ENCODE peak calls at places on chromosome 12, in seven cellular contexts. One of them, this sample, is unnamed.
A peak's percentile ranks its signal among the peaks of the same experiment; 100 is the strongest.

GRCh38 chr12:12319501-12320322 is 30.3 kb downstream of the MANSC1 start:
- DNase-seq in left ventricle myocardium inferior: no peak
- DNase-seq in amniotic epithelial cell: no peak
- DNase-seq in Peyer's patch: no peak
- DNase-seq in Panc1: no peak
- DNase-seq in GM12864: no peak
- DNase-seq in coronary artery: no peak
- DNase-seq in this sample: no peak

GRCh38 chr12:77161944-77162343 is 96.6 kb upstream of the E2F7 start:
- DNase-seq in Panc1: no peak
- DNase-seq in coronary artery: no peak
- DNase-seq in GM12864: no peak
- DNase-seq in amniotic epithelial cell: no peak
- DNase-seq in left ventricle myocardium inferior: no peak
- DNase-seq in Peyer's patch: no peak
- DNase-seq in this sample: no peak

GRCh38 chr12:29970501-29970900 is 186.8 kb upstream of the TMTC1 start:
- DNase-seq in amniotic epithelial cell: no peak
- DNase-seq in Peyer's patch: no peak
- DNase-seq in coronary artery: no peak
- DNase-seq in left ventricle myocardium inferior: no peak
- DNase-seq in Panc1: no peak
- DNase-seq in GM12864: no peak
- DNase-seq in this sample: no peak

GRCh38 chr12:78034025-78034424 is 203.3 kb downstream of the NAV3 start:
- DNase-seq in amniotic epithelial cell: peak; percentile 90
- DNase-seq in left ventricle myocardium inferior: no peak
- DNase-seq in Peyer's patch: no peak
- DNase-seq in Panc1: no peak
- DNase-seq in GM12864: no peak
- DNase-seq in coronary artery: no peak
- DNase-seq in this sample: no peak

GRCh38 chr12:113673524-113674238 is 202.0 kb upstream of the LHX5 start:
- DNase-seq in Panc1: no peak
- DNase-seq in Peyer's patch: no peak
- DNase-seq in left ventricle myocardium inferior: no peak
- DNase-seq in GM12864: no peak
- DNase-seq in amniotic epithelial cell: no peak
- DNase-seq in coronary artery: no peak
- DNase-seq in this sample: no peak

GRCh38 chr12:64452559-64453329 is 824 bp downstream of the TBK1 start:
- DNase-seq in Panc1: no peak
- DNase-seq in amniotic epithelial cell: peak; percentile 88
- DNase-seq in coronary artery: no peak
- DNase-seq in left ventricle myocardium inferior: no peak
- DNase-seq in Peyer's patch: no peak
- DNase-seq in GM12864: no peak
- DNase-seq in this sample: peak; percentile 63

GRCh38 chr12:56488041-56488955 is at the start of gene GLS2:
- DNase-seq in amniotic epithelial cell: peak; percentile 71
- DNase-seq in left ventricle myocardium inferior: peak; percentile 67
- DNase-seq in Peyer's patch: peak; percentile 77
- DNase-seq in GM12864: peak; percentile 46
- DNase-seq in coronary artery: peak; percentile 83
- DNase-seq in Panc1: peak; percentile 56
- DNase-seq in this sample: no peak

GRCh38 chr12:97680751-97681150 is 218.1 kb downstream of the RMST start:
- DNase-seq in Peyer's patch: no peak
- DNase-seq in left ventricle myocardium inferior: no peak
- DNase-seq in GM12864: no peak
- DNase-seq in amniotic epithelial cell: no peak
- DNase-seq in Panc1: no peak
- DNase-seq in coronary artery: no peak
- DNase-seq in this sample: no peak

GRCh38 chr12:132222096-132222807 is 78.0 kb downstream of the NOC4L start:
- DNase-seq in Peyer's patch: no peak
- DNase-seq in GM12864: no peak
- DNase-seq in Panc1: peak; percentile 7
- DNase-seq in amniotic epithelial cell: peak; percentile 4
- DNase-seq in coronary artery: no peak
- DNase-seq in left ventricle myocardium inferior: no peak
- DNase-seq in this sample: peak; percentile 51

GRCh38 chr12:89490922-89491321 is 33.7 kb downstream of the GALNT4 start:
- DNase-seq in coronary artery: no peak
- DNase-seq in GM12864: no peak
- DNase-seq in left ventricle myocardium inferior: no peak
- DNase-seq in amniotic epithelial cell: no peak
- DNase-seq in Panc1: no peak
- DNase-seq in Peyer's patch: no peak
- DNase-seq in this sample: no peak

GRCh38 chr12:91133871-91134270 is 22.6 kb upstream of the LUM start:
- DNase-seq in Peyer's patch: no peak
- DNase-seq in left ventricle myocardium inferior: no peak
- DNase-seq in GM12864: no peak
- DNase-seq in amniotic epithelial cell: peak; percentile 96
- DNase-seq in Panc1: no peak
- DNase-seq in coronary artery: no peak
- DNase-seq in this sample: no peak

GRCh38 chr12:80709811-80710726 is 2.6 kb downstream of the MYF6 start:
- DNase-seq in Peyer's patch: no peak
- DNase-seq in amniotic epithelial cell: peak; percentile 14
- DNase-seq in coronary artery: no peak
- DNase-seq in GM12864: no peak
- DNase-seq in left ventricle myocardium inferior: no peak
- DNase-seq in Panc1: peak; percentile 18
- DNase-seq in this sample: no peak

GRCh38 chr12:6953417-6954315 is 2.5 kb downstream of the PTPN6 start:
- DNase-seq in Peyer's patch: peak; percentile 59
- DNase-seq in left ventricle myocardium inferior: peak; percentile 47
- DNase-seq in amniotic epithelial cell: no peak
- DNase-seq in GM12864: peak; percentile 92
- DNase-seq in Panc1: no peak
- DNase-seq in coronary artery: peak; percentile 76
- DNase-seq in this sample: no peak

GRCh38 chr12:6533653-6534157 is 612 bp upstream of the GAPDH start:
- DNase-seq in amniotic epithelial cell: peak; percentile 78
- DNase-seq in left ventricle myocardium inferior: peak; percentile 81
- DNase-seq in Panc1: no peak
- DNase-seq in coronary artery: peak; percentile 89
- DNase-seq in GM12864: no peak
- DNase-seq in Peyer's patch: no peak
- DNase-seq in this sample: no peak

GRCh38 chr12:68178774-68179439 is 19.4 kb upstream of the IFNG start:
- DNase-seq in Panc1: no peak
- DNase-seq in GM12864: no peak
- DNase-seq in left ventricle myocardium inferior: no peak
- DNase-seq in coronary artery: no peak
- DNase-seq in Peyer's patch: no peak
- DNase-seq in amniotic epithelial cell: no peak
- DNase-seq in this sample: no peak

GRCh38 chr12:64781374-64782029 is 22.3 kb upstream of the GNS start:
- DNase-seq in left ventricle myocardium inferior: no peak
- DNase-seq in coronary artery: no peak
- DNase-seq in amniotic epithelial cell: no peak
- DNase-seq in Peyer's patch: peak; percentile 58
- DNase-seq in GM12864: no peak
- DNase-seq in Panc1: no peak
- DNase-seq in this sample: no peak

GRCh38 chr12:54394281-54394719 is 9.8 kb upstream of the ZNF385A start:
- DNase-seq in left ventricle myocardium inferior: no peak
- DNase-seq in Peyer's patch: no peak
- DNase-seq in amniotic epithelial cell: peak; percentile 42
- DNase-seq in Panc1: no peak
- DNase-seq in coronary artery: no peak
- DNase-seq in GM12864: no peak
- DNase-seq in this sample: no peak

GRCh38 chr12:93247313-93248057 is 130.2 kb upstream of the NUDT4 start:
- DNase-seq in Panc1: no peak
- DNase-seq in Peyer's patch: no peak
- DNase-seq in coronary artery: no peak
- DNase-seq in amniotic epithelial cell: no peak
- DNase-seq in GM12864: no peak
- DNase-seq in left ventricle myocardium inferior: no peak
- DNase-seq in this sample: no peak

GRCh38 chr12:28369483-28369882 is 179.2 kb downstream of the CCDC91 start:
- DNase-seq in coronary artery: no peak
- DNase-seq in left ventricle myocardium inferior: no peak
- DNase-seq in Peyer's patch: no peak
- DNase-seq in GM12864: no peak
- DNase-seq in Panc1: no peak
- DNase-seq in amniotic epithelial cell: no peak
- DNase-seq in this sample: no peak

GRCh38 chr12:57092529-57092862 is 3.6 kb downstream of the NAB2 start:
- DNase-seq in GM12864: no peak
- DNase-seq in Peyer's patch: no peak
- DNase-seq in amniotic epithelial cell: no peak
- DNase-seq in left ventricle myocardium inferior: no peak
- DNase-seq in Panc1: no peak
- DNase-seq in coronary artery: no peak
- DNase-seq in this sample: no peak

GRCh38 chr12:117134059-117134458 is 34.8 kb upstream of the TESC start:
- DNase-seq in coronary artery: no peak
- DNase-seq in amniotic epithelial cell: no peak
- DNase-seq in GM12864: no peak
- DNase-seq in Panc1: no peak
- DNase-seq in Peyer's patch: no peak
- DNase-seq in left ventricle myocardium inferior: no peak
- DNase-seq in this sample: no peak

GRCh38 chr12:8018666-8019581 is 13.6 kb upstream of the FOXJ2 start:
- DNase-seq in GM12864: no peak
- DNase-seq in Panc1: no peak
- DNase-seq in left ventricle myocardium inferior: no peak
- DNase-seq in amniotic epithelial cell: peak; percentile 17
- DNase-seq in Peyer's patch: no peak
- DNase-seq in coronary artery: no peak
- DNase-seq in this sample: no peak

GRCh38 chr12:11719678-11720099 is 70.2 kb downstream of the ETV6 start:
- DNase-seq in amniotic epithelial cell: peak; percentile 84
- DNase-seq in left ventricle myocardium inferior: peak; percentile 28
- DNase-seq in coronary artery: peak; percentile 79
- DNase-seq in Panc1: no peak
- DNase-seq in Peyer's patch: no peak
- DNase-seq in GM12864: no peak
- DNase-seq in this sample: no peak

GRCh38 chr12:111664510-111664909 is 21.2 kb downstream of the BRAP start:
- DNase-seq in Peyer's patch: no peak
- DNase-seq in Panc1: no peak
- DNase-seq in left ventricle myocardium inferior: no peak
- DNase-seq in amniotic epithelial cell: no peak
- DNase-seq in GM12864: no peak
- DNase-seq in coronary artery: no peak
- DNase-seq in this sample: no peak

GRCh38 chr12:75767957-75768356 is 256.5 kb upstream of the KRR1 start:
- DNase-seq in GM12864: no peak
- DNase-seq in coronary artery: no peak
- DNase-seq in left ventricle myocardium inferior: no peak
- DNase-seq in amniotic epithelial cell: no peak
- DNase-seq in Panc1: no peak
- DNase-seq in Peyer's patch: no peak
- DNase-seq in this sample: no peak

GRCh38 chr12:115043079-115043478 is 359.1 kb upstream of the TBX3 start:
- DNase-seq in coronary artery: no peak
- DNase-seq in amniotic epithelial cell: no peak
- DNase-seq in left ventricle myocardium inferior: no peak
- DNase-seq in Peyer's patch: no peak
- DNase-seq in GM12864: no peak
- DNase-seq in Panc1: no peak
- DNase-seq in this sample: no peak

GRCh38 chr12:45464699-45465098 is 248.8 kb downstream of the ANO6 start:
- DNase-seq in Peyer's patch: no peak
- DNase-seq in Panc1: no peak
- DNase-seq in GM12864: no peak
- DNase-seq in coronary artery: no peak
- DNase-seq in left ventricle myocardium inferior: no peak
- DNase-seq in amniotic epithelial cell: peak; percentile 36
- DNase-seq in this sample: no peak

GRCh38 chr12:99436584-99436983 is 211.0 kb upstream of the GARIN6 start:
- DNase-seq in GM12864: peak; percentile 68
- DNase-seq in amniotic epithelial cell: no peak
- DNase-seq in Panc1: no peak
- DNase-seq in coronary artery: no peak
- DNase-seq in left ventricle myocardium inferior: no peak
- DNase-seq in Peyer's patch: no peak
- DNase-seq in this sample: no peak

GRCh38 chr12:113981876-113982275 is 15.8 kb upstream of the RBM19 start:
- DNase-seq in left ventricle myocardium inferior: no peak
- DNase-seq in amniotic epithelial cell: no peak
- DNase-seq in GM12864: no peak
- DNase-seq in Peyer's patch: no peak
- DNase-seq in Panc1: no peak
- DNase-seq in coronary artery: no peak
- DNase-seq in this sample: no peak

GRCh38 chr12:124618291-124618902 is 51.0 kb upstream of the NCOR2 start:
- DNase-seq in amniotic epithelial cell: no peak
- DNase-seq in Panc1: no peak
- DNase-seq in coronary artery: no peak
- DNase-seq in Peyer's patch: no peak
- DNase-seq in left ventricle myocardium inferior: no peak
- DNase-seq in GM12864: no peak
- DNase-seq in this sample: no peak

GRCh38 chr12:6554990-6555691 is 701 bp downstream of the IFFO1 start:
- DNase-seq in amniotic epithelial cell: no peak
- DNase-seq in Peyer's patch: no peak
- DNase-seq in left ventricle myocardium inferior: no peak
- DNase-seq in coronary artery: no peak
- DNase-seq in Panc1: no peak
- DNase-seq in GM12864: no peak
- DNase-seq in this sample: no peak

GRCh38 chr12:116495260-116495659 is 63.9 kb upstream of the MAP1LC3B2 start:
- DNase-seq in GM12864: no peak
- DNase-seq in amniotic epithelial cell: no peak
- DNase-seq in coronary artery: no peak
- DNase-seq in Panc1: no peak
- DNase-seq in Peyer's patch: no peak
- DNase-seq in left ventricle myocardium inferior: no peak
- DNase-seq in this sample: no peak

GRCh38 chr12:22986997-22987396 is 362.0 kb downstream of the ETNK1 start:
- DNase-seq in Peyer's patch: no peak
- DNase-seq in Panc1: no peak
- DNase-seq in left ventricle myocardium inferior: no peak
- DNase-seq in amniotic epithelial cell: no peak
- DNase-seq in coronary artery: no peak
- DNase-seq in GM12864: no peak
- DNase-seq in this sample: no peak

GRCh38 chr12:51171884-51172514 is 936 bp downstream of the TFCP2 start:
- DNase-seq in Peyer's patch: no peak
- DNase-seq in amniotic epithelial cell: peak; percentile 30
- DNase-seq in Panc1: no peak
- DNase-seq in left ventricle myocardium inferior: no peak
- DNase-seq in GM12864: no peak
- DNase-seq in coronary artery: no peak
- DNase-seq in this sample: no peak

GRCh38 chr12:54135621-54136027 is 53.2 kb downstream of the SMUG1 start:
- DNase-seq in coronary artery: no peak
- DNase-seq in Panc1: no peak
- DNase-seq in amniotic epithelial cell: no peak
- DNase-seq in left ventricle myocardium inferior: no peak
- DNase-seq in GM12864: no peak
- DNase-seq in Peyer's patch: peak; percentile 25
- DNase-seq in this sample: peak; percentile 38

GRCh38 chr12:27434673-27435565 is 11.6 kb upstream of the SMCO2 start:
- DNase-seq in left ventricle myocardium inferior: no peak
- DNase-seq in amniotic epithelial cell: no peak
- DNase-seq in Panc1: no peak
- DNase-seq in coronary artery: no peak
- DNase-seq in Peyer's patch: no peak
- DNase-seq in GM12864: no peak
- DNase-seq in this sample: no peak

GRCh38 chr12:104248444-104248843 is 32.9 kb downstream of the TXNRD1 start:
- DNase-seq in GM12864: no peak
- DNase-seq in Panc1: no peak
- DNase-seq in left ventricle myocardium inferior: no peak
- DNase-seq in amniotic epithelial cell: no peak
- DNase-seq in coronary artery: no peak
- DNase-seq in Peyer's patch: no peak
- DNase-seq in this sample: no peak

GRCh38 chr12:75725505-75726120 is 214.2 kb upstream of the KRR1 start:
- DNase-seq in coronary artery: no peak
- DNase-seq in GM12864: no peak
- DNase-seq in Panc1: no peak
- DNase-seq in left ventricle myocardium inferior: no peak
- DNase-seq in Peyer's patch: no peak
- DNase-seq in amniotic epithelial cell: peak; percentile 47
- DNase-seq in this sample: no peak

This sample was measured in epithelial cell of proximal tubule.